ENCODE peak calls at places on chromosomes 13 and 19, in nine cellular contexts. H, X, E, A, T, O, R, K and Y are unnamed samples.

GRCh38 chr13:31440132-31440531 is 240.4 kb downstream of the B3GLCT start:
- DNase-seq in T (no peak), H (no peak), K (no peak), R (no peak), E (no peak), X (no peak), A (no peak), O (no peak), Y (no peak)

GRCh38 chr13:48231080-48231479 is 1.9 kb upstream of the ITM2B start:
- DNase-seq in R (no peak), H (peak; percentile 81), K (no peak), T (no peak), O (no peak), E (no peak), A (no peak), X (no peak), Y (no peak)

GRCh38 chr13:38697628-38698333 is 10.9 kb downstream of the FREM2 start:
- DNase-seq in H (peak; percentile 75), A (no peak), O (no peak), R (peak; percentile 19), X (peak; percentile 28), T (no peak), K (no peak), E (no peak), Y (no peak)

GRCh38 chr19:13238891-13239534 is 88.8 kb downstream of the IER2 start:
- DNase-seq in O (no peak), T (no peak), A (no peak), K (no peak), H (no peak), R (no peak), X (no peak), E (no peak), Y (no peak)

GRCh38 chr13:110447058-110447511 is 114.4 kb downstream of the RAB20 start:
- DNase-seq in A (no peak), T (no peak), R (no peak), E (no peak), H (no peak), O (no peak), X (no peak), K (no peak), Y (no peak)

GRCh38 chr13:59103004-59103768 is 1060.5 kb downstream of the DIAPH3 start:
- DNase-seq in E (peak; percentile 60), O (no peak), K (no peak), X (no peak), H (no peak), T (no peak), R (no peak), A (no peak), Y (no peak)

GRCh38 chr19:46489445-46490272 is 6.0 kb downstream of the PNMA8B start:
- DNase-seq in H (peak; percentile 46), R (no peak), A (no peak), T (no peak), K (no peak), E (peak; percentile 45), X (no peak), O (no peak), Y (peak; percentile 15)

GRCh38 chr13:49580980-49581680 is 4.2 kb downstream of the RCBTB1 start:
- DNase-seq in K (no peak), T (no peak), R (no peak), H (no peak), O (no peak), A (no peak), X (no peak), E (no peak), Y (no peak)

GRCh38 chr19:12580180-12580694 is 29.0 kb upstream of the ZNF564 start:
- DNase-seq in A (no peak), K (no peak), O (no peak), E (no peak), R (no peak), T (peak; percentile 1), X (no peak), H (peak; percentile 74), Y (no peak)

GRCh38 chr13:46031581-46032263 is 20.8 kb downstream of the ZC3H13 start:
- DNase-seq in X (no peak), K (no peak), T (no peak), O (no peak), A (no peak), R (no peak), H (no peak), E (no peak), Y (no peak)

GRCh38 chr13:30038884-30039283 is 188.5 kb upstream of the UBL3 start:
- DNase-seq in R (no peak), H (no peak), X (no peak), K (no peak), O (no peak), E (no peak), A (no peak), T (no peak), Y (no peak)

GRCh38 chr19:33872445-33873320 is 76.0 kb downstream of the KCTD15 start:
- DNase-seq in R (no peak), H (peak; percentile 59), E (no peak), K (no peak), X (peak; percentile 67), T (peak; percentile 34), A (no peak), O (no peak), Y (no peak)

GRCh38 chr19:43674630-43674982 is 4.6 kb upstream of the PLAUR start:
- DNase-seq in T (no peak), O (no peak), R (no peak), E (no peak), A (no peak), K (no peak), H (peak; percentile 71), X (peak; percentile 64), Y (no peak)

GRCh38 chr19:35882074-35882832 is 13.9 kb downstream of the APLP1 start:
- DNase-seq in H (peak; percentile 73), O (peak; percentile 39), X (peak; percentile 66), K (no peak), E (peak; percentile 73), R (peak; percentile 57), T (no peak), A (no peak), Y (peak; percentile 54)

GRCh38 chr13:83827338-83827737 is 54.9 kb downstream of the SLITRK1 start:
- DNase-seq in K (no peak), H (no peak), E (no peak), R (no peak), A (no peak), X (peak; percentile 3), T (no peak), O (no peak), Y (no peak)

GRCh38 chr13:74761794-74762193 is 627.6 kb upstream of the KLF12 start:
- DNase-seq in O (no peak), X (no peak), K (no peak), A (no peak), E (no peak), R (no peak), T (no peak), H (no peak), Y (no peak)

GRCh38 chr19:23718802-23719201 is 31.8 kb upstream of the ZNF675 start:
- DNase-seq in O (no peak), X (no peak), H (no peak), T (no peak), E (no peak), R (no peak), A (no peak), K (no peak), Y (no peak)

GRCh38 chr13:108190897-108191296 is 24.4 kb downstream of the LIG4 start:
- DNase-seq in O (no peak), H (no peak), E (no peak), X (no peak), K (no peak), A (no peak), R (no peak), T (no peak), Y (no peak)

GRCh38 chr13:113410472-113411201 is 42.7 kb downstream of the ADPRHL1 start:
- DNase-seq in E (no peak), T (no peak), R (no peak), O (no peak), K (no peak), X (peak; percentile 65), H (peak; percentile 97), A (no peak), Y (no peak)

GRCh38 chr13:51978836-51979556 is 32.3 kb downstream of the ATP7B start:
- DNase-seq in R (no peak), O (no peak), H (no peak), A (no peak), X (no peak), E (no peak), K (no peak), T (peak; percentile 63), Y (no peak)